ENCODE peak calls at places on chromosome 14, in nine cellular contexts. W, H, G, N, K, F, P, M and O are unnamed samples. For H3K4me1 and H3K9me3, the result is how much of the 10 kb centered on the place peaks cover.

GRCh38 chr14:64720190-64720589 is 16.0 kb downstream of the PLEKHG3 start:
- DNase-seq in W (no peak), H (peak), G (peak), N (no peak), K (peak), F (peak), P (peak), M (peak), O (peak)

GRCh38 chr14:81938341-81938740 is 404.7 kb upstream of the SEL1L start:
- DNase-seq in W (no peak), H (no peak), G (no peak), N (no peak), K (no peak), F (no peak), P (no peak), M (no peak), O (no peak)

GRCh38 chr14:75371297-75371696 is 56.5 kb upstream of the JDP2 start:
- DNase-seq in W (no peak), H (no peak), G (no peak), N (no peak), K (no peak), F (no peak), P (no peak), M (no peak), O (no peak)

GRCh38 chr14:92794547-92794941 is 439 bp downstream of the GOLGA5 start:
- DNase-seq in W (no peak), H (peak), G (no peak), N (no peak), K (no peak), F (peak), P (no peak), M (peak), O (no peak)

GRCh38 chr14:97523936-97524335 is 726.8 kb downstream of the VRK1 start:
- DNase-seq in W (no peak), H (no peak), G (peak), N (no peak), K (no peak), F (peak), P (no peak), M (no peak), O (no peak)

GRCh38 chr14:52314521-52315354 is 626 bp downstream of the PTGER2 start:
- DNase-seq in W (peak), H (no peak), G (no peak), N (peak), K (no peak), F (no peak), P (peak), M (peak), O (no peak)

GRCh38 chr14:78614651-78615050 is 444.5 kb downstream of the NRXN3 start:
- DNase-seq in W (no peak), H (peak), G (no peak), N (no peak), K (no peak), F (no peak), P (no peak), M (no peak), O (no peak)

GRCh38 chr14:97046991-97047390 is 249.8 kb downstream of the VRK1 start:
- DNase-seq in W (no peak), H (no peak), G (no peak), N (no peak), K (no peak), F (no peak), P (no peak), M (no peak), O (no peak)

GRCh38 chr14:47846008-47846407 is 170.6 kb upstream of the MDGA2 start:
- DNase-seq in W (no peak), H (no peak), G (no peak), N (no peak), K (no peak), F (no peak), P (no peak), M (no peak), O (no peak)

GRCh38 chr14:23829736-23830474 is 123.7 kb upstream of the DHRS4 start:
- DNase-seq in W (no peak), H (peak), G (peak), N (peak), K (no peak), F (peak), P (no peak), M (peak), O (peak)

GRCh38 chr14:32426596-32427408 is 97.7 kb downstream of the AKAP6 start:
- DNase-seq in W (no peak), H (no peak), G (no peak), N (no peak), K (no peak), F (no peak), P (no peak), M (no peak), O (no peak)

GRCh38 chr14:48473944-48474343 is 798.5 kb upstream of the MDGA2 start:
- DNase-seq in W (no peak), H (no peak), G (no peak), N (no peak), K (no peak), F (no peak), P (no peak), M (no peak), O (no peak)

GRCh38 chr14:52351561-52352491 is 37.7 kb downstream of the PTGER2 start:
- DNase-seq in W (peak), H (peak), G (peak), N (no peak), K (no peak), F (peak), P (no peak), M (peak), O (no peak)

GRCh38 chr14:97687944-97688625 is 890.9 kb downstream of the VRK1 start:
- DNase-seq in W (no peak), H (no peak), G (no peak), N (no peak), K (no peak), F (no peak), P (no peak), M (peak), O (no peak)

GRCh38 chr14:44586910-44587309 is 79.8 kb upstream of the FSCB start:
- DNase-seq in W (no peak), H (no peak), G (no peak), N (no peak), K (no peak), F (no peak), P (no peak), M (no peak), O (no peak)

GRCh38 chr14:36515896-36516718 is 3.9 kb downstream of the NKX2-1 start:
- DNase-seq in W (no peak), H (no peak), G (no peak), N (no peak), K (no peak), F (no peak), P (no peak), M (no peak), O (no peak)

DNA sequence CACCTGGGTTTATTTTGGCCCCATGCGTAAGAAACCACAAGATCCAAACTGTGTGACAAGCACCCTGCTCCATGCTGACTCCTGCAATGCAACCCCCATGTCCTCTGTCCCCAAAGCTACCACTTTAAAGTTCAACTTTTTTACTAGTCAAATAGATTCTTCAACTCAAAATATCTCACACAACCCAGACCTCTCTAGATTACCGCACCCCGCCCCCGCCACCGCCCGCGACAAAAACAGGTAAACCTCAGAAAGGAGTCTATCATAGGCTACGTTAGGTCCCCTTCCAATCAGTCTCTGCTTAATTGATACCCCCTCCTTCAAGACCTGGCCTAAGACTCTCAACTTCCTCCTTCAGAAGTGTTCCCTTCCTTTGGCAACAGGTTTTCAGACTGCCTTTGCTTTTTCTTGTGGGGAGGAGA is 2.2 kb downstream of the ZFP36L1 start:
- DNase-seq in W (peak), H (no peak), G (no peak), N (no peak), K (no peak), F (no peak), P (peak), M (no peak), O (no peak)
- H3K4me1 ChIP-seq in W (under half), H (under half), G (under half), N (under half), K (under half), F (under half), P (under half), M (under half), O (under half)

GRCh38 chr14:25908707-25909106 is 689.1 kb downstream of the NOVA1 start:
- DNase-seq in W (no peak), H (no peak), G (no peak), N (no peak), K (no peak), F (no peak), P (no peak), M (no peak), O (no peak)

GRCh38 chr14:25911831-25912230 is 686.0 kb downstream of the NOVA1 start:
- DNase-seq in W (no peak), H (no peak), G (no peak), N (no peak), K (no peak), F (no peak), P (no peak), M (no peak), O (no peak)

GRCh38 chr14:25904446-25904845 is 693.4 kb downstream of the NOVA1 start:
- DNase-seq in W (no peak), H (no peak), G (no peak), N (no peak), K (no peak), F (no peak), P (no peak), M (no peak), O (no peak)

GRCh38 chr14:25909361-25909760 is 688.5 kb downstream of the NOVA1 start:
- DNase-seq in W (no peak), H (peak), G (no peak), N (no peak), K (no peak), F (no peak), P (no peak), M (no peak), O (no peak)
- H3K9me3 ChIP-seq in W (under half), H (under half), G (under half), N (under half), K (under half), F (under half), P (under half), M (under half), O (under half)

DNA sequence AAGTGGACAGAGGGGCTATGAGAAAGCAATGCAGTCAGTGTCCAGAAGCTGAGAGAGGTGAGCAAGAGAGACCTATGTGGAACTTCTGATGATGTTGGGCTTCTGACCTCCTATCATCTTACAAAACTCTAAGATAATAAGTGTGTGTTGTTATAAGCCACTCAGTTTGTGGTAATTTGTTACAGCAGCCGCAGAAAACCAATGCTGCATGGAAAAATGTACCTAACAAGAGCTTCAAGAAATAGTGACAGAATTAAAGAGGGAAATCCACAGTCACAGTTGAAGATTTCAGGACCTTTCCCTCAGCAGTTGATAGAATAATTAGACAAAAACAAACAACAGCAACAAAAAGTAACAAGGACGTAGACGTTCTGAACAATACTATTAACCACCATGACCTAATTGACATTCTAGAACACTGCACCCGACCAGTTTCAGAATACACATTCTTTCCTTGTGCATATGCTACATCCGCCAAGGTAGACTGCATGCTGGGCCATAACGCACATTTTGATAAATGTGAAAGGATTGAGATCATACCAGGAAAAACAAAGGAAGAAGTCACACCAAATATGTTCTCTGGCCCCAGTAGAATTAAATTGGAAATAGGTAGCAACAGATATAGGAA is 1.8 kb upstream of the EVL start:
- DNase-seq in W (no peak), H (no peak), G (no peak), N (no peak), K (no peak), F (no peak), P (no peak), M (no peak), O (no peak)
- H3K27ac ChIP-seq in W (no peak), H (no peak), G (no peak), N (no peak), K (no peak), F (no peak), P (no peak), M (no peak), O (no peak)

DNA sequence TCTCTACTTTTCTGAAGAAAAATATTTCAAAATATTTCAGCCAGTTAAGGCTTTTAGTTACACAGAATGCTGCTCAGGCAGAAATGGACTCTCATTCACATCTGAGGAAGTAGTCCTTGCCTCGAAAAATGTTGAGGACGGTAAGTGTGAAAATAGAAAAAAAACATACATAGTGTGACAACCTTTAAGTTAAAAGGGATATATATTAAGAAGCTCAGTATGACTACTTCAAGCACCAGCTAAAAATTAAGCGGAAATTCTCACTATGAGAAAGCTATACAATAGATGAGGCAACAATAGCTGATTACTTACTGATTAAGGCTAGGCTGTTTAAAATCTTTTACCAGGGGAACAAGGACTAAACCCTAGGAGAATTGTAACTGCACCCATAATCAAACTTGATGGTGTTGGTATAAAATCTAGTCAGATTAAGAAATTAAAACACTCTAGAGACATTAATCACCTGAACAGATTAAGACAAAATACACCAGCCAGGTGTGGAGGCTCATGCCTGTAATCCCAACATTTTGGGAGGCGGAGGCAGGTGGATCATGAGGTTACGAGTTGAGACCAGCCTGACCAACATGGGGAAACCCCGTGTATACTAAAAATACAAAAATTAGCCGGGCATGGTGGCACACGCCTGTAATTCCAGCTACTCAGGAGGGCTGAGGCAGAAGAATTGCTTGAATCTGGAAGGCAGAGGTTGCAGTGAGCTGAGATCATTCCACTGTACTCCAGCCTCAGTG is 53.9 kb downstream of the HNRNPC start:
- DNase-seq in W (no peak), H (no peak), G (no peak), N (no peak), K (no peak), F (no peak), P (no peak), M (no peak), O (no peak)
- H3K4me1 ChIP-seq in W (under half), H (under half), G (under half), N (under half), K (under half), F (under half), P (under half), M (under half), O (under half)